ENCODE peak calls at places on chromosomes 16 and 17, in ten cellular contexts. One of them, this sample, is unnamed.

GRCh38 chr17:42669705-42670198 is 7.0 kb downstream of the PLEKHH3 start:
- DNase-seq in transverse colon: no peak
- DNase-seq in GM12891: no peak
- DNase-seq in right lobe of liver: no peak
- DNase-seq in thyroid gland: no peak
- DNase-seq in ovary: no peak
- DNase-seq in body of pancreas: no peak
- DNase-seq in uterus: no peak
- DNase-seq in NB4: no peak
- DNase-seq in tibial nerve: no peak
- DNase-seq in this sample: no peak

GRCh38 chr16:9739301-9739700 is 442.9 kb downstream of the GRIN2A start:
- DNase-seq in transverse colon: no peak
- DNase-seq in GM12891: no peak
- DNase-seq in right lobe of liver: no peak
- DNase-seq in thyroid gland: no peak
- DNase-seq in ovary: no peak
- DNase-seq in body of pancreas: no peak
- DNase-seq in uterus: no peak
- DNase-seq in NB4: no peak
- DNase-seq in tibial nerve: no peak
- DNase-seq in this sample: no peak

GRCh38 chr17:34206569-34206968 is 48.5 kb upstream of the CCL2 start:
- DNase-seq in transverse colon: no peak
- DNase-seq in GM12891: no peak
- DNase-seq in right lobe of liver: no peak
- DNase-seq in thyroid gland: no peak
- DNase-seq in ovary: no peak
- DNase-seq in body of pancreas: no peak
- DNase-seq in uterus: no peak
- DNase-seq in NB4: no peak
- DNase-seq in tibial nerve: no peak
- DNase-seq in this sample: no peak

GRCh38 chr17:5499790-5500189 is 13.4 kb downstream of the MIS12 start:
- DNase-seq in transverse colon: no peak
- DNase-seq in GM12891: no peak
- DNase-seq in right lobe of liver: no peak
- DNase-seq in thyroid gland: no peak
- DNase-seq in ovary: no peak
- DNase-seq in body of pancreas: no peak
- DNase-seq in uterus: peak; percentile 24
- DNase-seq in NB4: no peak
- DNase-seq in tibial nerve: no peak
- DNase-seq in this sample: no peak

GRCh38 chr16:50315346-50315997 is 49.1 kb downstream of the ADCY7 start:
- DNase-seq in transverse colon: peak; percentile 5
- DNase-seq in GM12891: no peak
- DNase-seq in right lobe of liver: no peak
- DNase-seq in thyroid gland: no peak
- DNase-seq in ovary: no peak
- DNase-seq in body of pancreas: no peak
- DNase-seq in uterus: peak; percentile 16
- DNase-seq in NB4: no peak
- DNase-seq in tibial nerve: no peak
- DNase-seq in this sample: no peak

GRCh38 chr16:23113185-23113584 is 36.1 kb downstream of the USP31 start:
- DNase-seq in transverse colon: no peak
- DNase-seq in GM12891: no peak
- DNase-seq in right lobe of liver: no peak
- DNase-seq in thyroid gland: no peak
- DNase-seq in ovary: no peak
- DNase-seq in body of pancreas: no peak
- DNase-seq in uterus: no peak
- DNase-seq in NB4: no peak
- DNase-seq in tibial nerve: no peak
- DNase-seq in this sample: no peak

GRCh38 chr17:8185580-8186445 is 4.2 kb downstream of the BORCS6 start:
- DNase-seq in transverse colon: peak; percentile 94
- DNase-seq in GM12891: no peak
- DNase-seq in right lobe of liver: peak; percentile 87
- DNase-seq in thyroid gland: peak; percentile 89
- DNase-seq in ovary: peak; percentile 92
- DNase-seq in body of pancreas: peak; percentile 92
- DNase-seq in uterus: peak; percentile 92
- DNase-seq in NB4: peak; percentile 74
- DNase-seq in tibial nerve: peak; percentile 97
- DNase-seq in this sample: peak; percentile 93

GRCh38 chr16:1494129-1494640 is 1.0 kb downstream of the TELO2 start:
- DNase-seq in transverse colon: peak; percentile 32
- DNase-seq in GM12891: no peak
- DNase-seq in right lobe of liver: no peak
- DNase-seq in thyroid gland: peak; percentile 27
- DNase-seq in ovary: no peak
- DNase-seq in body of pancreas: peak; percentile 39
- DNase-seq in uterus: peak; percentile 62
- DNase-seq in NB4: peak; percentile 25
- DNase-seq in tibial nerve: peak; percentile 26
- DNase-seq in this sample: peak; percentile 48

GRCh38 chr16:88407807-88408206 is 25.0 kb downstream of the ZNF469 start:
- DNase-seq in transverse colon: no peak
- DNase-seq in GM12891: no peak
- DNase-seq in right lobe of liver: no peak
- DNase-seq in thyroid gland: no peak
- DNase-seq in ovary: no peak
- DNase-seq in body of pancreas: no peak
- DNase-seq in uterus: no peak
- DNase-seq in NB4: peak; percentile 86
- DNase-seq in tibial nerve: no peak
- DNase-seq in this sample: no peak

GRCh38 chr16:55660026-55660425 is 4.2 kb downstream of the SLC6A2 start:
- DNase-seq in transverse colon: no peak
- DNase-seq in GM12891: no peak
- DNase-seq in right lobe of liver: no peak
- DNase-seq in thyroid gland: no peak
- DNase-seq in ovary: no peak
- DNase-seq in body of pancreas: no peak
- DNase-seq in uterus: no peak
- DNase-seq in NB4: no peak
- DNase-seq in tibial nerve: no peak
- DNase-seq in this sample: no peak

GRCh38 chr17:81664051-81664470 is 2.3 kb downstream of the OXLD1 start:
- DNase-seq in transverse colon: no peak
- DNase-seq in GM12891: no peak
- DNase-seq in right lobe of liver: no peak
- DNase-seq in thyroid gland: no peak
- DNase-seq in ovary: no peak
- DNase-seq in body of pancreas: no peak
- DNase-seq in uterus: no peak
- DNase-seq in NB4: no peak
- DNase-seq in tibial nerve: no peak
- DNase-seq in this sample: no peak

GRCh38 chr17:2980904-2981246 is 82.5 kb downstream of the OR1D5 start:
- DNase-seq in transverse colon: no peak
- DNase-seq in GM12891: no peak
- DNase-seq in right lobe of liver: peak; percentile 32
- DNase-seq in thyroid gland: no peak
- DNase-seq in ovary: no peak
- DNase-seq in body of pancreas: no peak
- DNase-seq in uterus: no peak
- DNase-seq in NB4: no peak
- DNase-seq in tibial nerve: no peak
- DNase-seq in this sample: no peak

GRCh38 chr16:27224271-27224737 is 21.0 kb downstream of the KDM8 start:
- DNase-seq in transverse colon: no peak
- DNase-seq in GM12891: no peak
- DNase-seq in right lobe of liver: no peak
- DNase-seq in thyroid gland: no peak
- DNase-seq in ovary: no peak
- DNase-seq in body of pancreas: no peak
- DNase-seq in uterus: no peak
- DNase-seq in NB4: no peak
- DNase-seq in tibial nerve: no peak
- DNase-seq in this sample: no peak

DNA sequence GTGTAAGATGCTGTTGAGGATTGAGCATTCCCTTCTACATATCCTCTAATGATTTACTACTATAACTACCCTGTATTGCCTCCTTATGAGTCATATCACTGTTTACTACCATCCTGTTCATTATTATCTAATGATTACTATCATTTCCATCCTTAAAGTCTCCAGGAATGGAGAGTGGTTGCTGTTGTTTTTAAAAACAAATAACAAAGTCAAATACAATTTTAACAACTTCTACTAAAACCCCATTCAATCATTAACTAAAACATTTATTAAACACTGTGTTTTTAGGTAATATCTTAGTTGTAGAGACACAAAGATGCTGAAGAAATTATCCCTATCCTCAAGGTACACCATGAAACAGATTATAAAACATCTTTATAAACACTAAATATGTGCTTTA is 126.9 kb downstream of the BRIP1 start:
- DNase-seq in transverse colon: no peak
- DNase-seq in GM12891: no peak
- DNase-seq in right lobe of liver: no peak
- DNase-seq in thyroid gland: no peak
- DNase-seq in ovary: no peak
- DNase-seq in body of pancreas: no peak
- DNase-seq in uterus: no peak
- DNase-seq in NB4: no peak
- DNase-seq in tibial nerve: no peak
- DNase-seq in this sample: no peak
- TF ChIP-seq POLR2A in transverse colon: no peak
- TF ChIP-seq POLR2A in GM12891: no peak
- TF ChIP-seq POLR2A in right lobe of liver: no peak
- TF ChIP-seq POLR2A in thyroid gland: no peak
- TF ChIP-seq POLR2A in ovary: no peak
- TF ChIP-seq POLR2A in body of pancreas: no peak
- TF ChIP-seq POLR2A in uterus: no peak
- TF ChIP-seq POLR2A in NB4: no peak
- TF ChIP-seq POLR2A in tibial nerve: no peak
- TF ChIP-seq POLR2A in this sample: no peak

DNA sequence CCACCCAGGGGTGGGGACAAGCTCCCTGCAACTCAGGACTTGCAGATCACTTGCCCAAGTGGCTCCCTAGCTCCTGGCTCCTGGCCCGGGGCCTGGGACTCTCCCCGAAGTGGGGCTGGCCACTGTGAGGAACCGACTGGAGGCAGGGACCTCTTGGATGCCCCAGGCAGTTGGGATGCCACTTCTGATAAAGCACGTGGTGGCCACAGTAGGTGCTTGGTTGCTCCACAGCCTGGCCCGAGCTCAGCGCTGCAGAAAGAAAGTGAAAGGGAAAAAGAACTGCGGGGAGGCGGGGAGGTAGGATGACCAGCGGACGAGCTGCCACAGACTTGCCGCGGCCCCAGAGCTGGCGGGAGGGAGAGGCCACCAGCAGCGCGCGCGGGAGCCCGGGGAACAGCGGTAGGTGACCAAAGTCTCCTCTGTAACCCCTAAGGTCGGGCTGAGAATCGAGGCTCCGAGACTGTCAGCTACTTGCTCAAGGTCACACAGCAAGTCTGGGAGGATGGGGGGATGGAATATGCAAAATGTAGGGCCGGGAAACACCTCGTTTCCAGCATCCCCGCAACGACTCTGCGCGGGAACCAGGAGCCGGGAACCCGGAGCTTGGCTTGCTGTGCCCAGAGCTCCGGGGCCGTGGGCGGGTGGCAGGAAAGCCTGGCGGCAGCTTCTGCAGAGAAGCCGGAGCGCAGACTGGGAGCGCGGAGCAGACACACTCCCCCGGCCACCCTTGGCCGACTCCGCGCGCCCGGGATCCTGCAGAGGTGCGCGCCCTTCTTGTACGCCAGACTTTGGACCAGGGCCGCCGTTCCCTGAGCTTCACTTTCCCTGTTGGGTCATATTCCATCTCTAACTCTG is 1.9 kb downstream of the CIITA start:
- DNase-seq in transverse colon: peak; percentile 58
- DNase-seq in GM12891: no peak
- DNase-seq in right lobe of liver: peak; percentile 81
- DNase-seq in thyroid gland: peak; percentile 69
- DNase-seq in ovary: peak; percentile 31
- DNase-seq in body of pancreas: peak; percentile 45
- DNase-seq in uterus: peak; percentile 35
- DNase-seq in NB4: no peak
- DNase-seq in tibial nerve: peak; percentile 36
- DNase-seq in this sample: peak; percentile 14
- TF ChIP-seq POLR2A in transverse colon: no peak
- TF ChIP-seq POLR2A in GM12891: no peak
- TF ChIP-seq POLR2A in right lobe of liver: peak; percentile 35
- TF ChIP-seq POLR2A in thyroid gland: no peak
- TF ChIP-seq POLR2A in ovary: no peak
- TF ChIP-seq POLR2A in body of pancreas: peak; percentile 25
- TF ChIP-seq POLR2A in uterus: no peak
- TF ChIP-seq POLR2A in NB4: no peak
- TF ChIP-seq POLR2A in tibial nerve: no peak
- TF ChIP-seq POLR2A in this sample: no peak

DNA sequence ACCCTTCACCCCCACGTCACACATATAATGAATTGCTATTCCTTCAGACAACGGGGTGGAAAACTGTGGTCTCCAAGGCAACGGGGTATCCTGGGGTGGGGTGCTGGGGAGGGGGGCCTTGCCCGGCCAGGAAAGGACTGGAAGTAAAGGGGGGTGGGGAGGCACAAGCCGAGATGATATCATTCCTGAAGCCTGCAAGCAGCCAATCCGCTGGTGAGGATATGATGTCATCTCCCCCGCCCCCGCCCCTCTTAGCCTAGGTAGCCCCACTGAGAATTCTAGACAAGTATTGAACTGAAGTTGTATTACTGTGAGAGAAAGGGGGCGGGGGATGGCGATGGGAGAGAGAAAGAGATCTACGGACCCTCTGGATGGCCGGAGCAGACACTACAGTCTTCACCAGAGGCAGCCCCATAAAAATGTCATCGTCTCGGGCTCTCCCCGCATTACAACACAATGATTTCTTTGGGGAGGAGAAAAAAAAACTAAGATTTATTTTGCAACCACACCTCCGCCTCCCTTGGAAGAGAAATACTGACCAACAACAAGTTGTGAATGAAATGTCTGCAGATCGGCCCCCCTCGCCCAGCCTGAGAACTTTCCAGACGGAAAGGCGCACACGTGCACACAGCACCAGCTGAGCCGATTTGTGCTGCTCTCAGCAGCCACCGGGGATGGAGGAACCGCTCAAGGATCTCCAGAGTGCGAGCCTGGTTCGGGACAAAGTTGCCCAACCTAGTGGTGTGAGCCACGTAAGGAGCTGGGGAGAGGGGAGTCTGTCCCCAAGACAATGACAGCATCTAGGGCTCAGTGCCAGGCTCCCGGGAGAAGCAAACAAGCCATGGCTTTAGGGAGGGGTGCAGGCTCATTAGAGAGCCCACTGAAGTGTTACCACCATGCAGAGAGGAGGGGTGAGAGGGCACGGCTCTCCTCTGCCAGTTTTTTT is 222.0 kb downstream of the SOX9 start:
- DNase-seq in transverse colon: no peak
- DNase-seq in GM12891: no peak
- DNase-seq in right lobe of liver: no peak
- DNase-seq in thyroid gland: peak; percentile 79
- DNase-seq in ovary: no peak
- DNase-seq in body of pancreas: no peak
- DNase-seq in uterus: peak; percentile 26
- DNase-seq in NB4: no peak
- DNase-seq in tibial nerve: peak; percentile 41
- DNase-seq in this sample: no peak
- TF ChIP-seq POLR2A in transverse colon: no peak
- TF ChIP-seq POLR2A in GM12891: no peak
- TF ChIP-seq POLR2A in right lobe of liver: no peak
- TF ChIP-seq POLR2A in thyroid gland: no peak
- TF ChIP-seq POLR2A in ovary: no peak
- TF ChIP-seq POLR2A in body of pancreas: no peak
- TF ChIP-seq POLR2A in uterus: no peak
- TF ChIP-seq POLR2A in NB4: no peak
- TF ChIP-seq POLR2A in tibial nerve: no peak
- TF ChIP-seq POLR2A in this sample: no peak

GRCh38 chr17:14731591-14731990 is 430.7 kb downstream of the HS3ST3B1 start:
- DNase-seq in transverse colon: no peak
- DNase-seq in GM12891: no peak
- DNase-seq in right lobe of liver: no peak
- DNase-seq in thyroid gland: no peak
- DNase-seq in ovary: no peak
- DNase-seq in body of pancreas: no peak
- DNase-seq in uterus: no peak
- DNase-seq in NB4: no peak
- DNase-seq in tibial nerve: no peak
- DNase-seq in this sample: no peak
- TF ChIP-seq POLR2A in transverse colon: no peak
- TF ChIP-seq POLR2A in GM12891: no peak
- TF ChIP-seq POLR2A in right lobe of liver: no peak
- TF ChIP-seq POLR2A in thyroid gland: no peak
- TF ChIP-seq POLR2A in ovary: no peak
- TF ChIP-seq POLR2A in body of pancreas: no peak
- TF ChIP-seq POLR2A in uterus: no peak
- TF ChIP-seq POLR2A in NB4: no peak
- TF ChIP-seq POLR2A in tibial nerve: no peak
- TF ChIP-seq POLR2A in this sample: no peak

This sample was measured in erythroblast.